ENCODE peak calls at places on chromosomes 7 and 10, in five cellular contexts. One of them, this sample, is unnamed.

GRCh38 chr7:135620980-135621850 is 41.1 kb upstream of the STMP1 start:
- DNase-seq in iPS-NIHi11: peak
- DNase-seq in EL: peak
- DNase-seq in HTR-8/SVneo: peak
- DNase-seq in RPMI8226: peak
- DNase-seq in this sample: peak

GRCh38 chr7:107890962-107891618 is at the start of gene DLD:
- DNase-seq in RPMI8226: peak
- DNase-seq in HTR-8/SVneo: peak
- DNase-seq in EL: peak
- DNase-seq in iPS-NIHi11: peak
- DNase-seq in this sample: peak

GRCh38 chr7:70387197-70387596 is 744.7 kb upstream of the GALNT17 start:
- DNase-seq in HTR-8/SVneo: no peak
- DNase-seq in RPMI8226: no peak
- DNase-seq in iPS-NIHi11: no peak
- DNase-seq in EL: no peak
- DNase-seq in this sample: no peak

GRCh38 chr10:80289451-80290287 is at the start of gene MAT1A:
- DNase-seq in iPS-NIHi11: no peak
- DNase-seq in HTR-8/SVneo: peak
- DNase-seq in RPMI8226: peak
- DNase-seq in EL: no peak
- DNase-seq in this sample: no peak

GRCh38 chr10:126904807-126905686 is at the start of gene DOCK1:
- DNase-seq in RPMI8226: no peak
- DNase-seq in HTR-8/SVneo: peak
- DNase-seq in EL: peak
- DNase-seq in iPS-NIHi11: peak
- DNase-seq in this sample: no peak

GRCh38 chr10:42864575-42864974 is 82.0 kb downstream of the BMS1 start:
- DNase-seq in RPMI8226: no peak
- DNase-seq in EL: peak
- DNase-seq in HTR-8/SVneo: no peak
- DNase-seq in iPS-NIHi11: no peak
- DNase-seq in this sample: peak

GRCh38 chr10:12906051-12906541 is 95.4 kb downstream of the CCDC3 start:
- DNase-seq in iPS-NIHi11: no peak
- DNase-seq in EL: no peak
- DNase-seq in HTR-8/SVneo: no peak
- DNase-seq in RPMI8226: no peak
- DNase-seq in this sample: no peak

GRCh38 chr7:82443044-82443800 is at the start of gene CACNA2D1:
- DNase-seq in EL: peak
- DNase-seq in RPMI8226: peak
- DNase-seq in HTR-8/SVneo: peak
- DNase-seq in iPS-NIHi11: peak
- DNase-seq in this sample: no peak

GRCh38 chr7:92988051-92988450 is 129.7 kb downstream of the SAMD9 start:
- DNase-seq in RPMI8226: no peak
- DNase-seq in HTR-8/SVneo: peak
- DNase-seq in iPS-NIHi11: peak
- DNase-seq in EL: peak
- DNase-seq in this sample: no peak

GRCh38 chr10:62049815-62050626 is 148.5 kb downstream of the ARID5B start:
- DNase-seq in RPMI8226: no peak
- DNase-seq in HTR-8/SVneo: no peak
- DNase-seq in EL: no peak
- DNase-seq in iPS-NIHi11: no peak
- DNase-seq in this sample: no peak

GRCh38 chr7:53015463-53015862 is 20.0 kb upstream of the POM121L12 start:
- DNase-seq in iPS-NIHi11: no peak
- DNase-seq in RPMI8226: no peak
- DNase-seq in HTR-8/SVneo: no peak
- DNase-seq in EL: no peak
- DNase-seq in this sample: no peak

GRCh38 chr10:72659694-72660093 is 32.2 kb upstream of the MCU start:
- DNase-seq in RPMI8226: no peak
- DNase-seq in EL: peak
- DNase-seq in iPS-NIHi11: no peak
- DNase-seq in HTR-8/SVneo: no peak
- DNase-seq in this sample: no peak

GRCh38 chr7:75623390-75624133 is 115.2 kb downstream of the HIP1 start:
- DNase-seq in RPMI8226: no peak
- DNase-seq in HTR-8/SVneo: no peak
- DNase-seq in EL: no peak
- DNase-seq in iPS-NIHi11: no peak
- DNase-seq in this sample: no peak

GRCh38 chr10:31071232-31071999 is 39.8 kb upstream of the ZNF438 start:
- DNase-seq in RPMI8226: no peak
- DNase-seq in HTR-8/SVneo: no peak
- DNase-seq in iPS-NIHi11: no peak
- DNase-seq in EL: peak
- DNase-seq in this sample: no peak

GRCh38 chr7:131921016-131921415 is 364.6 kb upstream of the PODXL start:
- DNase-seq in RPMI8226: no peak
- DNase-seq in HTR-8/SVneo: no peak
- DNase-seq in iPS-NIHi11: no peak
- DNase-seq in EL: no peak
- DNase-seq in this sample: no peak

GRCh38 chr7:132348341-132348740 is 227.9 kb downstream of the PLXNA4 start:
- DNase-seq in iPS-NIHi11: no peak
- DNase-seq in HTR-8/SVneo: no peak
- DNase-seq in RPMI8226: no peak
- DNase-seq in EL: no peak
- DNase-seq in this sample: no peak

GRCh38 chr7:130912086-130912909 is 178.3 kb upstream of the KLF14 start:
- DNase-seq in EL: peak
- DNase-seq in RPMI8226: no peak
- DNase-seq in HTR-8/SVneo: no peak
- DNase-seq in iPS-NIHi11: no peak
- DNase-seq in this sample: peak

GRCh38 chr10:86018735-86019058 is 347.9 kb downstream of the GRID1 start:
- DNase-seq in EL: no peak
- DNase-seq in HTR-8/SVneo: no peak
- DNase-seq in iPS-NIHi11: no peak
- DNase-seq in RPMI8226: no peak
- DNase-seq in this sample: peak

GRCh38 chr10:5827841-5828240 is 14.6 kb upstream of the GDI2 start:
- DNase-seq in RPMI8226: no peak
- DNase-seq in EL: no peak
- DNase-seq in HTR-8/SVneo: no peak
- DNase-seq in iPS-NIHi11: no peak
- DNase-seq in this sample: no peak

GRCh38 chr10:61903184-61903990 is 1.9 kb downstream of the ARID5B start:
- DNase-seq in RPMI8226: peak
- DNase-seq in EL: peak
- DNase-seq in iPS-NIHi11: peak
- DNase-seq in HTR-8/SVneo: no peak
- DNase-seq in this sample: peak

GRCh38 chr7:134546903-134547737 is 1.8 kb upstream of the AKR1B15 start:
- DNase-seq in iPS-NIHi11: peak
- DNase-seq in EL: peak
- DNase-seq in HTR-8/SVneo: peak
- DNase-seq in RPMI8226: peak
- DNase-seq in this sample: peak

GRCh38 chr10:71548494-71548846 is 151.8 kb downstream of the CDH23 start:
- DNase-seq in iPS-NIHi11: peak
- DNase-seq in HTR-8/SVneo: no peak
- DNase-seq in RPMI8226: peak
- DNase-seq in EL: no peak
- DNase-seq in this sample: no peak

GRCh38 chr7:103532955-103533354 is 86.9 kb upstream of the SLC26A5 start:
- DNase-seq in HTR-8/SVneo: no peak
- DNase-seq in iPS-NIHi11: no peak
- DNase-seq in RPMI8226: no peak
- DNase-seq in EL: no peak
- DNase-seq in this sample: no peak

GRCh38 chr7:112154690-112155089 is 51.5 kb downstream of the DOCK4 start:
- DNase-seq in EL: no peak
- DNase-seq in HTR-8/SVneo: no peak
- DNase-seq in RPMI8226: no peak
- DNase-seq in iPS-NIHi11: no peak
- DNase-seq in this sample: no peak

GRCh38 chr10:17035446-17035845 is 94.2 kb downstream of the CUBN start:
- DNase-seq in RPMI8226: no peak
- DNase-seq in iPS-NIHi11: no peak
- DNase-seq in EL: no peak
- DNase-seq in HTR-8/SVneo: no peak
- DNase-seq in this sample: no peak

GRCh38 chr10:4344544-4344994 is 481.4 kb upstream of the AKR1E2 start:
- DNase-seq in HTR-8/SVneo: peak
- DNase-seq in RPMI8226: no peak
- DNase-seq in iPS-NIHi11: peak
- DNase-seq in EL: peak
- DNase-seq in this sample: no peak

GRCh38 chr10:121154846-121155245 is 303.7 kb downstream of the WDR11 start:
- DNase-seq in RPMI8226: no peak
- DNase-seq in iPS-NIHi11: no peak
- DNase-seq in EL: no peak
- DNase-seq in HTR-8/SVneo: no peak
- DNase-seq in this sample: no peak

GRCh38 chr7:22579961-22580360 is 80.0 kb upstream of the STEAP1B start:
- DNase-seq in RPMI8226: peak
- DNase-seq in EL: no peak
- DNase-seq in iPS-NIHi11: no peak
- DNase-seq in HTR-8/SVneo: no peak
- DNase-seq in this sample: no peak

GRCh38 chr7:38229386-38229785 is 44.0 kb downstream of the TARP start:
- DNase-seq in EL: peak
- DNase-seq in iPS-NIHi11: no peak
- DNase-seq in RPMI8226: no peak
- DNase-seq in HTR-8/SVneo: no peak
- DNase-seq in this sample: no peak

GRCh38 chr7:133652547-133652946 is 399.7 kb downstream of the EXOC4 start:
- DNase-seq in RPMI8226: no peak
- DNase-seq in EL: no peak
- DNase-seq in HTR-8/SVneo: no peak
- DNase-seq in iPS-NIHi11: no peak
- DNase-seq in this sample: no peak

GRCh38 chr10:132707121-132707775 is 78.7 kb downstream of the NKX6-2 start:
- DNase-seq in EL: no peak
- DNase-seq in HTR-8/SVneo: no peak
- DNase-seq in RPMI8226: no peak
- DNase-seq in iPS-NIHi11: no peak
- DNase-seq in this sample: no peak